ENCODE peak calls at places on chromosome 4, in eight cellular contexts. T is thoracic aorta; A is ELR; U is stimulated activated CD4-positive, alpha-beta T cell treated with anti-CD3 and anti-CD28 coated beads, TNF-alpha, amount 100 ng/mL, for 4 hours; X is RWPE1; M is EH; E is glutamatergic neuron; Y is omental fat pad. O is an unnamed sample.
A peak's percentile ranks its signal among the peaks of the same experiment; 100 is the strongest.

GRCh38 chr4:2809610-2810180 is 16.8 kb downstream of the SH3BP2 start:
- DNase-seq in T (no peak), U (no peak), Y (no peak), A (no peak), X (no peak), M (no peak), E (no peak), O (no peak)

GRCh38 chr4:36823199-36823967 is 421.2 kb upstream of the NWD2 start:
- DNase-seq in Y (no peak), T (no peak), E (no peak), M (no peak), U (no peak), X (no peak), A (no peak), O (no peak)

GRCh38 chr4:8372506-8373070 is 67.9 kb downstream of the ACOX3 start:
- DNase-seq in X (no peak), A (no peak), E (no peak), U (no peak), M (no peak), Y (no peak), T (no peak), O (no peak)

GRCh38 chr4:127311371-127311770 is 321.4 kb upstream of the INTU start:
- DNase-seq in M (no peak), X (no peak), E (no peak), U (no peak), Y (no peak), T (no peak), A (no peak), O (no peak)

GRCh38 chr4:169314906-169315305 is 44.1 kb upstream of the SH3RF1 start:
- DNase-seq in M (peak; percentile 76), X (peak; percentile 70), U (no peak), Y (no peak), A (peak; percentile 82), E (no peak), T (no peak), O (no peak)

GRCh38 chr4:119024102-119024501 is 111.5 kb upstream of the MYOZ2 start:
- DNase-seq in M (no peak), Y (no peak), U (no peak), E (no peak), X (no peak), T (no peak), A (no peak), O (no peak)

GRCh38 chr4:84401669-84402068 is 97.4 kb downstream of the NKX6-1 start:
- DNase-seq in T (no peak), Y (no peak), M (no peak), X (no peak), A (no peak), U (no peak), E (no peak), O (no peak)

GRCh38 chr4:10058371-10058770 is 37.1 kb upstream of the SLC2A9 start:
- DNase-seq in E (no peak), X (no peak), A (no peak), M (no peak), T (no peak), Y (no peak), U (no peak), O (no peak)

GRCh38 chr4:140105436-140105835 is 48.5 kb downstream of the MAML3 start:
- DNase-seq in X (no peak), U (no peak), E (no peak), M (no peak), Y (no peak), T (no peak), A (no peak), O (no peak)